ENCODE peak calls at places on chromosomes 7 and 10, in seven cellular contexts. B, N, K, V, C, D and P are unnamed samples.

GRCh38 chr7:32316831-32317230 is 173.3 kb downstream of the LSM5 start:
- DNase-seq in B (no peak), K (no peak), D (peak; percentile 53), C (no peak), N (no peak), V (peak; percentile 60), P (no peak)

GRCh38 chr10:62121197-62121550 is 147.5 kb downstream of the RTKN2 start:
- DNase-seq in V (no peak), N (no peak), B (no peak), K (no peak), C (no peak), D (no peak), P (no peak)

GRCh38 chr10:6009159-6009558 is 31.8 kb upstream of the IL15RA start:
- DNase-seq in K (no peak), N (no peak), B (peak; percentile 15), C (no peak), V (no peak), D (no peak), P (no peak)

GRCh38 chr10:119306514-119306951 is 99.2 kb downstream of the GRK5 start:
- DNase-seq in K (no peak), N (peak; percentile 58), C (no peak), D (no peak), V (no peak), B (no peak), P (peak; percentile 50)

GRCh38 chr7:119594956-119595355 is 678.0 kb upstream of the KCND2 start:
- DNase-seq in D (no peak), C (no peak), B (no peak), V (no peak), N (no peak), K (no peak), P (no peak)

GRCh38 chr7:155840909-155841308 is 28.6 kb upstream of the SHH start:
- DNase-seq in V (no peak), B (no peak), K (no peak), N (no peak), D (no peak), C (no peak), P (no peak)

GRCh38 chr10:30000802-30001571 is 58.4 kb downstream of the JCAD start:
- DNase-seq in D (no peak), V (no peak), K (peak; percentile 63), C (peak; percentile 94), N (no peak), B (peak; percentile 78), P (no peak)

GRCh38 chr10:113126506-113127192 is 176.6 kb downstream of the TCF7L2 start:
- DNase-seq in N (peak; percentile 6), B (no peak), K (peak; percentile 76), D (peak; percentile 91), C (peak; percentile 85), V (peak; percentile 28), P (peak; percentile 17)

GRCh38 chr10:4194231-4194630 is 409.2 kb upstream of the KLF6 start:
- DNase-seq in K (no peak), N (no peak), V (no peak), D (no peak), C (no peak), B (no peak), P (no peak)

GRCh38 chr7:136685506-136685905 is 182.9 kb upstream of the CHRM2 start:
- DNase-seq in K (no peak), D (peak; percentile 60), B (no peak), V (no peak), C (no peak), N (no peak), P (no peak)

GRCh38 chr7:155557778-155558177 is 11.4 kb upstream of the CNPY1 start:
- DNase-seq in B (no peak), N (no peak), K (peak; percentile 3), C (no peak), D (no peak), V (no peak), P (no peak)

GRCh38 chr10:122875843-122876492 is 3.4 kb downstream of the FAM24B start:
- DNase-seq in B (no peak), N (no peak), D (no peak), K (no peak), C (no peak), V (no peak), P (no peak)

GRCh38 chr10:16497911-16498310 is 23.8 kb downstream of the C1QL3 start:
- DNase-seq in D (no peak), V (no peak), K (no peak), N (no peak), C (no peak), B (peak; percentile 24), P (no peak)

GRCh38 chr7:55304363-55304762 is 60.8 kb upstream of the LANCL2 start:
- DNase-seq in K (no peak), V (no peak), D (no peak), B (no peak), N (no peak), C (no peak), P (no peak)

GRCh38 chr10:99329238-99329890 is at the start of gene CNNM1:
- DNase-seq in B (no peak), D (peak; percentile 79), N (no peak), V (peak; percentile 90), K (no peak), C (no peak), P (no peak)

GRCh38 chr10:14681802-14682201 is 92.9 kb downstream of the FAM107B start:
- DNase-seq in B (no peak), V (no peak), C (no peak), N (no peak), K (no peak), D (no peak), P (no peak)

GRCh38 chr10:56596257-56596656 is 235.2 kb upstream of the ZWINT start:
- DNase-seq in N (no peak), D (peak; percentile 24), K (no peak), V (no peak), B (no peak), C (no peak), P (no peak)

GRCh38 chr10:103397191-103397825 is 882 bp downstream of the PDCD11 start:
- DNase-seq in V (no peak), C (no peak), B (no peak), D (peak; percentile 24), K (no peak), N (no peak), P (no peak)

GRCh38 chr10:132637477-132638129 is 100.0 kb downstream of the INPP5A start:
- DNase-seq in V (peak; percentile 81), D (peak; percentile 86), N (no peak), C (peak; percentile 62), K (no peak), B (no peak), P (no peak)

GRCh38 chr10:47363781-47364180 is 15.6 kb downstream of the RBP3 start:
- DNase-seq in D (no peak), C (no peak), V (no peak), B (no peak), K (no peak), N (no peak), P (no peak)

GRCh38 chr7:1537631-1538412 is 7.3 kb downstream of the MAFK start:
- DNase-seq in B (peak; percentile 91), N (no peak), V (peak; percentile 60), K (peak; percentile 94), C (peak; percentile 99), D (peak; percentile 98), P (no peak)

GRCh38 chr10:35555962-35556930 is 48.9 kb upstream of the GJD4 start:
- DNase-seq in V (no peak), N (no peak), K (no peak), D (no peak), C (no peak), B (no peak), P (no peak)

GRCh38 chr7:636396-636795 is 90.1 kb upstream of the DNAAF5 start:
- DNase-seq in D (no peak), C (peak; percentile 77), V (no peak), K (peak; percentile 76), B (no peak), N (no peak), P (no peak)

GRCh38 chr7:114519215-114519614 is 104.6 kb downstream of the FOXP2 start:
- DNase-seq in N (no peak), K (no peak), D (peak; percentile 24), B (no peak), C (no peak), V (no peak), P (no peak)

GRCh38 chr10:69506834-69507643 is 55.8 kb downstream of the TSPAN15 start:
- DNase-seq in D (peak; percentile 9), V (peak; percentile 21), K (no peak), C (no peak), N (no peak), B (no peak), P (no peak)

GRCh38 chr7:23470290-23471089 is at the start of gene IGF2BP3:
- DNase-seq in K (no peak), N (no peak), B (peak; percentile 85), D (peak; percentile 98), V (no peak), C (no peak), P (no peak)

GRCh38 chr7:91324663-91325062 is 60.4 kb downstream of the FZD1 start:
- DNase-seq in N (no peak), K (no peak), V (no peak), B (no peak), D (no peak), C (no peak), P (no peak)